ENCODE peak calls at places on chromosomes 16 and 17, in four cellular contexts. B is effector CD4-positive, alpha-beta T cell; V is left cardiac atrium; W is T-helper 9 cell. F is an unnamed sample.

GRCh38 chr17:30605027-30605426 is 127.8 kb downstream of the GOSR1 start:
- DNase-seq in B (no peak), V (no peak), W (no peak), F (no peak)

GRCh38 chr16:62068747-62069146 is 32.5 kb upstream of the CDH8 start:
- DNase-seq in V (no peak), W (no peak), B (no peak), F (no peak)

GRCh38 chr17:73566905-73567782 is 77.1 kb downstream of the SDK2 start:
- DNase-seq in V (no peak), B (no peak), W (no peak), F (no peak)

GRCh38 chr17:8162232-8162996 is at the start of gene VAMP2:
- DNase-seq in V (peak), B (peak), W (peak), F (peak)

GRCh38 chr16:89320717-89321501 is 103.4 kb downstream of the ZNF778 start:
- DNase-seq in W (no peak), V (peak), B (no peak), F (no peak)

GRCh38 chr16:88349903-88350900 is 32.6 kb upstream of the ZNF469 start:
- DNase-seq in B (no peak), W (no peak), V (peak), F (no peak)

GRCh38 chr17:18235743-18236256 is 10.4 kb downstream of the LLGL1 start:
- DNase-seq in W (no peak), V (no peak), B (no peak), F (no peak)

GRCh38 chr16:1903220-1903574 is 15.0 kb downstream of the HS3ST6 start:
- DNase-seq in V (no peak), B (no peak), W (no peak), F (no peak)

GRCh38 chr16:55471448-55472097 is 7.4 kb upstream of the MMP2 start:
- DNase-seq in B (no peak), W (no peak), V (no peak), F (no peak)

GRCh38 chr17:19538095-19539039 is 4.7 kb downstream of the SLC47A1 start:
- DNase-seq in V (no peak), B (no peak), W (no peak), F (no peak)

GRCh38 chr17:57970706-57971105 is 15.5 kb upstream of the CUEDC1 start:
- DNase-seq in V (no peak), W (no peak), B (no peak), F (no peak)

GRCh38 chr17:42233148-42233547 is 38.9 kb upstream of the GHDC start:
- DNase-seq in W (no peak), V (no peak), B (no peak), F (no peak)

GRCh38 chr17:16419074-16419928 is 3.9 kb downstream of the TRPV2 start:
- DNase-seq in V (no peak), B (peak), W (no peak), F (no peak)

GRCh38 chr17:10063730-10064221 is 134.6 kb downstream of the GAS7 start:
- DNase-seq in W (no peak), B (no peak), V (peak), F (no peak)

GRCh38 chr17:20986767-20987510 is 55.9 kb downstream of the USP22 start:
- DNase-seq in V (no peak), B (no peak), W (no peak), F (no peak)

GRCh38 chr16:19698480-19699465 is 19.3 kb downstream of the KNOP1 start:
- DNase-seq in W (no peak), V (no peak), B (no peak), F (no peak)

GRCh38 chr17:226108-226772 is 44.8 kb upstream of the DOC2B start:
- DNase-seq in W (no peak), V (peak), B (no peak), F (no peak)

GRCh38 chr17:29238133-29238850 is 8.4 kb upstream of the CRYBA1 start:
- DNase-seq in W (no peak), V (no peak), B (no peak), F (no peak)

GRCh38 chr17:71440513-71440912 is 680.3 kb upstream of the SOX9 start:
- DNase-seq in B (no peak), V (no peak), W (no peak), F (no peak)

GRCh38 chr16:57842606-57843005 is 40.3 kb upstream of the KIFC3 start:
- DNase-seq in V (no peak), B (no peak), W (no peak), F (no peak)